ENCODE peak calls at places on chromosome 1, in four cellular contexts. One of them, this sample, is unnamed.

GRCh38 chr1:7405844-7406500 is 365.1 kb upstream of the VAMP3 start:
- DNase-seq in cardiac muscle cell: no peak
- DNase-seq in cardiac fibroblast: no peak
- DNase-seq in left lung: no peak
- DNase-seq in this sample: no peak

GRCh38 chr1:50989694-50990093 is 19.6 kb downstream of the CDKN2C start:
- DNase-seq in cardiac muscle cell: no peak
- DNase-seq in cardiac fibroblast: no peak
- DNase-seq in left lung: no peak
- DNase-seq in this sample: no peak

GRCh38 chr1:33338495-33339211 is 17.8 kb upstream of the A3GALT2 start:
- DNase-seq in cardiac muscle cell: peak; percentile 97
- DNase-seq in cardiac fibroblast: peak; percentile 94
- DNase-seq in left lung: peak; percentile 63
- DNase-seq in this sample: peak; percentile 79

GRCh38 chr1:201966171-201966570 is 10.9 kb downstream of the TIMM17A start:
- DNase-seq in cardiac muscle cell: no peak
- DNase-seq in cardiac fibroblast: no peak
- DNase-seq in left lung: no peak
- DNase-seq in this sample: no peak

GRCh38 chr1:198156745-198157240 is at the start of gene NEK7:
- DNase-seq in cardiac muscle cell: peak; percentile 90
- DNase-seq in cardiac fibroblast: peak; percentile 90
- DNase-seq in left lung: peak; percentile 87
- DNase-seq in this sample: peak; percentile 93

GRCh38 chr1:175269151-175269550 is 76.6 kb upstream of the KIAA0040 start:
- DNase-seq in cardiac muscle cell: no peak
- DNase-seq in cardiac fibroblast: no peak
- DNase-seq in left lung: no peak
- DNase-seq in this sample: no peak

GRCh38 chr1:11749203-11749689 is 12.7 kb upstream of the C1orf167 start:
- DNase-seq in cardiac muscle cell: no peak
- DNase-seq in cardiac fibroblast: peak; percentile 43
- DNase-seq in left lung: peak; percentile 68
- DNase-seq in this sample: peak; percentile 55

GRCh38 chr1:234602334-234603220 is 7.4 kb downstream of the IRF2BP2 start:
- DNase-seq in cardiac muscle cell: peak; percentile 88
- DNase-seq in cardiac fibroblast: peak; percentile 93
- DNase-seq in left lung: no peak
- DNase-seq in this sample: peak; percentile 74

GRCh38 chr1:235883261-235883927 is 16.7 kb upstream of the LYST start:
- DNase-seq in cardiac muscle cell: peak; percentile 91
- DNase-seq in cardiac fibroblast: peak; percentile 93
- DNase-seq in left lung: peak; percentile 90
- DNase-seq in this sample: peak; percentile 55

GRCh38 chr1:85566890-85567289 is 13.7 kb upstream of the CCN1 start:
- DNase-seq in cardiac muscle cell: no peak
- DNase-seq in cardiac fibroblast: no peak
- DNase-seq in left lung: no peak
- DNase-seq in this sample: no peak

GRCh38 chr1:82449671-82450070 is 648.9 kb downstream of the ADGRL2 start:
- DNase-seq in cardiac muscle cell: no peak
- DNase-seq in cardiac fibroblast: no peak
- DNase-seq in left lung: no peak
- DNase-seq in this sample: no peak

GRCh38 chr1:51850420-51851297 is 27.9 kb downstream of the NRDC start:
- DNase-seq in cardiac muscle cell: peak; percentile 2
- DNase-seq in cardiac fibroblast: no peak
- DNase-seq in left lung: no peak
- DNase-seq in this sample: no peak

DNA sequence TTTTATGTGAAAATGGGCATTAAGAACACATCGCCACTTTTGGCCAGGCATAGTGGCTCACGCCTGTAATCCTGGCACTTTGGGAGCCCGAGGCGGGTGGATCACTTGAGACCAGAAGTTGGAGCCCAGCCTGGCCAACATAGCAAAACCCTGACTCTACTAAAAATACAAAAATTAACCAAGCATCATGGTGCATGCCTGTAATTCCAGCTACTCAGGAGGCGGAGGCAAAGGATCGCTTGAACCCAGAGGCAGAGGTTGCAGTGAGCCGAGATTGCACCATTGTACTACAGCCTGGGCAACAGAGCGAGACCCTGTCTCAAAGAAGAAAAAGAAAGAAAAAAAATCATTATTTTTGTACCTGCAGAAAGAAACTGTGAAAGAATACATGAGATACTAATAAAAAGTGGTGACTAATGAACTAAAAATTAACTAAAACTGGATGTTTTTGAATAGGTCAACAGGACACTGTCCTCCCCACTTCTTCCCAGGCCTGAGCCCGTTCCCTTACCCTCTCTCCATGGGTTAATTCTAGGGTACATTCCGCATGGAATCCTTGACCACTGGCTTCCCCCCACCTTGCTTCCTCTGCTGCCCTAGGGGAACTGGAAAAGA is 8.3 kb upstream of the TINAGL1 start:
- DNase-seq in cardiac muscle cell: no peak
- DNase-seq in cardiac fibroblast: no peak
- DNase-seq in left lung: no peak
- DNase-seq in this sample: no peak
- TF ChIP-seq CTCF in cardiac muscle cell: no peak
- TF ChIP-seq CTCF in cardiac fibroblast: no peak
- TF ChIP-seq CTCF in left lung: no peak
- TF ChIP-seq CTCF in this sample: no peak

GRCh38 chr1:147586412-147586811 is 45.1 kb downstream of the BCL9 start:
- DNase-seq in cardiac muscle cell: no peak
- DNase-seq in cardiac fibroblast: no peak
- DNase-seq in left lung: no peak
- DNase-seq in this sample: no peak
- H3K4me3 ChIP-seq in cardiac muscle cell: no peak overlapping the region
- H3K4me3 ChIP-seq in cardiac fibroblast: no peak overlapping the region
- H3K4me3 ChIP-seq in left lung: no peak overlapping the region
- H3K4me3 ChIP-seq in this sample: no peak overlapping the region

DNA sequence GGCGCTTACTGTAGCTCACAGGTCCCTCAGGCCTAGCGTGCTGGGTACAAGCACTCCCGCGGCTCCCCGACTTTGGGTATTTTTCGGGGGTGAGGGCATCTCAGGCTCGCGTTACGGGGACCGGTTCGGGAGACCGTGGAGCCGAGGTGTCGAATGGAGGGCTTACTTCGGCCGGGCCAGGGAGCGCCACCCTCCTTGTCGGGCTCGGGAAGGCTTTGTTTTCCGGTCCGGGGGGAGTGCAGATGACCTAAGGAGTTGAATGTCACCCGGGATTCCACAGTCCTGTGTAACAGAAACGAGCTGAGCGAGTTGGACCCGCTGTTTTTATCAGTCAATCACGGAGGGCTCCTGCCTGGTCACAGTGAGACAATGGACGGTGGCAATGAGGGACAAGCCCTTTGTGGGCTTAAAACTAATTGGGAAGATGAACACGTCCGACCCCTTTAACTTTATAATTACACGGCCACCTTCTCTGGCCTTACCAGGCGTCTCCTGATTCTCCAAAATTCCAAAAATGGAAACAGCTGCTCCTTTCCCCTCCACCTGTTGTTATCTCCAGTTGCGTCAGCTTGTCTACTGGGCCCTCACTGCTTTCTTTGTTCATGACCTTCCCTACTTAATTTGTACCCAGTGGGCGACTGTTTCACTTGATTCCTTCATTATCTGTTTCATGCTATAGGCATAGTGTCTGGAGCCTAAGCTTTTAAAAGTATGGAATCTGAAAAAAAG is 912 bp upstream of the TRIM45 start:
- DNase-seq in cardiac muscle cell: no peak
- DNase-seq in cardiac fibroblast: no peak
- DNase-seq in left lung: no peak
- DNase-seq in this sample: no peak
- TF ChIP-seq CTCF in cardiac muscle cell: no peak
- TF ChIP-seq CTCF in cardiac fibroblast: no peak
- TF ChIP-seq CTCF in left lung: no peak
- TF ChIP-seq CTCF in this sample: no peak

GRCh38 chr1:6208723-6209660 is 3.1 kb downstream of the RNF207 start:
- DNase-seq in cardiac muscle cell: peak; percentile 66
- DNase-seq in cardiac fibroblast: peak; percentile 54
- DNase-seq in left lung: no peak
- DNase-seq in this sample: peak; percentile 79
- H3K4me3 ChIP-seq in cardiac muscle cell: peak overlapping the region; percentile 17
- H3K4me3 ChIP-seq in cardiac fibroblast: peak overlapping the region; percentile 47
- H3K4me3 ChIP-seq in left lung: peak overlapping the region; percentile 38
- H3K4me3 ChIP-seq in this sample: peak overlapping the region; percentile 45

DNA sequence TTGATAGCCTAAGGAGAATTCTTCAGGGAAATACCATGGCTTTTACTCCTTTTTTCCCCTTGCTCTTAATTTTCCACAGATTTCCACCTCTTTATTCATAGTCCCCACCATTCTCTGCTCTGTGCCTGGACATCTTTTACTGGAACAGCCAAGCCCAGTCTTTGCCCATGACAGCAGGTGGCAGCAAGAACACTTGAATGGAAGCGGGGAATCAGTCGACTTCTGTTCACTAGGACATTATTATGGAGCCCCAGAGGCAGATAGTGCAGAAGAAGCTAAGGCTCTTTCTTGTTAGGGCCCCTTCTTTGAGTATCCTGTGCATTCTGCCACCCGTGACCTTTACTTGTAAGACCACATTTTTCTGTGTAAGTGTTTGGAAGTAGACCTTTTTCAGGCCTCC is 6.3 kb downstream of the OR14I1 start:
- DNase-seq in cardiac muscle cell: no peak
- DNase-seq in cardiac fibroblast: no peak
- DNase-seq in left lung: no peak
- DNase-seq in this sample: peak; percentile 31
- TF ChIP-seq CTCF in cardiac muscle cell: no peak
- TF ChIP-seq CTCF in cardiac fibroblast: no peak
- TF ChIP-seq CTCF in left lung: no peak
- TF ChIP-seq CTCF in this sample: peak; percentile 44

GRCh38 chr1:58813361-58813760 is 29.5 kb upstream of the JUN start:
- DNase-seq in cardiac muscle cell: no peak
- DNase-seq in cardiac fibroblast: no peak
- DNase-seq in left lung: no peak
- DNase-seq in this sample: no peak
- H3K4me3 ChIP-seq in cardiac muscle cell: no peak overlapping the region
- H3K4me3 ChIP-seq in cardiac fibroblast: no peak overlapping the region
- H3K4me3 ChIP-seq in left lung: no peak overlapping the region
- H3K4me3 ChIP-seq in this sample: no peak overlapping the region

GRCh38 chr1:109514846-109515245 is 5.3 kb upstream of the AMIGO1 start:
- DNase-seq in cardiac muscle cell: no peak
- DNase-seq in cardiac fibroblast: no peak
- DNase-seq in left lung: no peak
- DNase-seq in this sample: no peak
- TF ChIP-seq CTCF in cardiac muscle cell: no peak
- TF ChIP-seq CTCF in cardiac fibroblast: no peak
- TF ChIP-seq CTCF in left lung: no peak
- TF ChIP-seq CTCF in this sample: no peak

DNA sequence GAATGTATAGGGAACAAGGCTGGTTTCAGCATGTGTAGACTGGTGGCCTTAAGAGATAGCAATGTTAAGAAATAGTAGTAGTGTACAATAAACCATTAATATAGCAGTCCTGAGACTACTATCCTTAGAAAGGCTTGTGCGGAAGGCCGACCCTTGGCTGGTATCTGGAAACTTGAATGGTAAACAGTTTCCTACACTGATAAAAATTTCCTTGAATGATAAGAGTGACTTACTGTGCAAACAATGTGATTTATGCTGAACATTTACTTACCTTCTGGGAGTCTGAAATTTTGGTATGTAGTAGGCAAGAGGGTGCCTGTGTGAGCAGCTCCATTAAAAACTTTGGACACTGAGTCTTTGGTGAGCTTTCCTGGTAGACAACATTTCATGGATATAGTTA is 44.7 kb downstream of the MAST2 start:
- DNase-seq in cardiac muscle cell: no peak
- DNase-seq in cardiac fibroblast: no peak
- DNase-seq in left lung: no peak
- DNase-seq in this sample: no peak
- H3K4me3 ChIP-seq in cardiac muscle cell: no peak overlapping the region
- H3K4me3 ChIP-seq in cardiac fibroblast: no peak overlapping the region
- H3K4me3 ChIP-seq in left lung: no peak overlapping the region
- H3K4me3 ChIP-seq in this sample: no peak overlapping the region

GRCh38 chr1:224703702-224704408 is 87.7 kb downstream of the CNIH3 start:
- DNase-seq in cardiac muscle cell: no peak
- DNase-seq in cardiac fibroblast: no peak
- DNase-seq in left lung: no peak
- DNase-seq in this sample: peak; percentile 36

GRCh38 chr1:224704409-224704735 is 88.3 kb downstream of the CNIH3 start:
- DNase-seq in cardiac muscle cell: no peak
- DNase-seq in cardiac fibroblast: no peak
- DNase-seq in left lung: no peak
- DNase-seq in this sample: no peak

GRCh38 chr1:224696891-224697765 is 81.0 kb downstream of the CNIH3 start:
- DNase-seq in cardiac muscle cell: peak; percentile 56
- DNase-seq in cardiac fibroblast: peak; percentile 56
- DNase-seq in left lung: no peak
- DNase-seq in this sample: no peak

GRCh38 chr1:224697888-224698450 is 81.9 kb downstream of the CNIH3 start:
- DNase-seq in cardiac muscle cell: peak; percentile 29
- DNase-seq in cardiac fibroblast: peak; percentile 45
- DNase-seq in left lung: no peak
- DNase-seq in this sample: no peak

DNA sequence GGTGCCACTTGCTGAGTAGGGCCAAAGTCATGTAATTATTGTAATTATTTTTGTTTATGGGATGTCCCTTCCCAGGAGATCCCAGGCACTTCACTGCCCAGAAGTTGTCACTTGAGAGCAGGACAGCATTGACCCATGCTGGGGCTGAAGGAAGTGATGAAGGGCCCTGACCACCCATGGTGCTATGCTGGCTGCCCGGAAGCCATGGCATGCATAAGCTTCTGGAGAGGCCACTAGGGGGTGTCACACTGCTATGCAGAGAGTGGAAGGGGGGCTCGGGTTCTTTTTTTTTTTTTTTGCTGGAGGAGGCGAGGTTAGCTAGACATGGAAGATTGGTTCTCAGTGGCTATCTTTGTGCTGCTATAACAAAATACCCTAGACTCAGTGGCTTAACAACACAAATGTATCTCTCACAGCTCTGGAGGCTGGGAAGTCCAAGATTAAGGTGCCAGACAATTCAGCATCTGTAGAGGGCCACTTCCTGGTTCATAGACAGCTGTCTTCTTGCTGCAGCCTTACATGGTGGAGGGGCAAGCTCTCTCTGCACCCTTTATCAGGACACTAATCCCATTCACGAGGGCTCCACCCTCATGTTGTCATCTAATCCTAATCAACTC is 84.9 kb downstream of the CNIH3 start:
- DNase-seq in cardiac muscle cell: peak; percentile 41
- DNase-seq in cardiac fibroblast: peak; percentile 31
- DNase-seq in left lung: no peak
- DNase-seq in this sample: peak; percentile 67
- TF ChIP-seq CTCF in cardiac muscle cell: peak; percentile 56
- TF ChIP-seq CTCF in cardiac fibroblast: peak; percentile 57
- TF ChIP-seq CTCF in left lung: no peak
- TF ChIP-seq CTCF in this sample: peak; percentile 70